ENCODE peak calls at places on chromosomes 12 and 14, in nine cellular contexts. B, P, V, A, T, S, M, K and Z are unnamed samples.

GRCh38 chr14:21860172-21860571 is 186.6 kb upstream of the OR4E1 start:
- DNase-seq in B (no peak), P (no peak), V (peak), A (no peak), T (no peak), S (peak), M (peak), K (peak), Z (no peak)

GRCh38 chr12:11729008-11729407 is 79.5 kb downstream of the ETV6 start:
- DNase-seq in B (peak), P (no peak), V (no peak), A (no peak), T (no peak), S (no peak), M (no peak), K (no peak), Z (no peak)

GRCh38 chr12:29451886-29452285 is 45.6 kb downstream of the OVCH1 start:
- DNase-seq in B (no peak), P (no peak), V (no peak), A (no peak), T (no peak), S (no peak), M (no peak), K (no peak), Z (no peak)

GRCh38 chr12:2318286-2318685 is 265.5 kb downstream of the CACNA1C start:
- DNase-seq in B (no peak), P (no peak), V (no peak), A (no peak), T (no peak), S (no peak), M (no peak), K (no peak), Z (no peak)

GRCh38 chr12:21665816-21666215 is 8.2 kb upstream of the LDHB start:
- DNase-seq in B (no peak), P (no peak), V (no peak), A (no peak), T (no peak), S (peak), M (no peak), K (no peak), Z (no peak)

GRCh38 chr12:16307843-16308475 is 30.5 kb upstream of the SLC15A5 start:
- DNase-seq in B (no peak), P (no peak), V (no peak), A (no peak), T (no peak), S (no peak), M (no peak), K (no peak), Z (no peak)

GRCh38 chr12:76031414-76032042 is at the start of gene PHLDA1:
- DNase-seq in B (peak), P (peak), V (peak), A (peak), T (peak), S (peak), M (peak), K (peak), Z (peak)

GRCh38 chr12:19045421-19045820 is 84.1 kb upstream of the PLEKHA5 start:
- DNase-seq in B (no peak), P (no peak), V (no peak), A (no peak), T (no peak), S (no peak), M (no peak), K (no peak), Z (no peak)

GRCh38 chr12:102769323-102769916 is 147.6 kb downstream of the PAH start:
- DNase-seq in B (peak), P (no peak), V (peak), A (peak), T (peak), S (peak), M (peak), K (peak), Z (peak)

GRCh38 chr14:77158175-77158908 is 16.8 kb upstream of the ZDHHC22 start:
- DNase-seq in B (no peak), P (no peak), V (no peak), A (peak), T (peak), S (no peak), M (no peak), K (peak), Z (peak)

GRCh38 chr14:99603471-99603933 is 505 bp downstream of the CCDC85C start:
- DNase-seq in B (no peak), P (peak), V (no peak), A (peak), T (no peak), S (no peak), M (no peak), K (peak), Z (no peak)

GRCh38 chr14:89004195-89004594 is 179.7 kb downstream of the TTC8 start:
- DNase-seq in B (no peak), P (no peak), V (no peak), A (no peak), T (no peak), S (no peak), M (no peak), K (peak), Z (no peak)

GRCh38 chr14:22740020-22740419 is 26.5 kb upstream of the OXA1L start:
- DNase-seq in B (no peak), P (no peak), V (no peak), A (no peak), T (no peak), S (no peak), M (no peak), K (no peak), Z (no peak)

GRCh38 chr14:93987815-93988476 is 9.2 kb upstream of the CCDC197 start:
- DNase-seq in B (no peak), P (no peak), V (no peak), A (no peak), T (no peak), S (no peak), M (no peak), K (no peak), Z (no peak)

GRCh38 chr14:54901380-54902142 is 1.1 kb downstream of the GCH1 start:
- DNase-seq in B (peak), P (peak), V (peak), A (no peak), T (no peak), S (peak), M (no peak), K (peak), Z (no peak)

GRCh38 chr12:107093547-107094448 is at the start of gene CRY1:
- DNase-seq in B (peak), P (peak), V (peak), A (peak), T (peak), S (no peak), M (peak), K (peak), Z (peak)

GRCh38 chr12:49345048-49345839 is 1.4 kb upstream of the DNAJC22 start:
- DNase-seq in B (no peak), P (no peak), V (no peak), A (no peak), T (no peak), S (peak), M (no peak), K (peak), Z (no peak)

GRCh38 chr12:118498171-118498570 is 121.8 kb downstream of the SUDS3 start:
- DNase-seq in B (no peak), P (no peak), V (no peak), A (no peak), T (no peak), S (no peak), M (no peak), K (no peak), Z (no peak)

GRCh38 chr12:93002278-93003054 is 73.4 kb upstream of the EEA1 start:
- DNase-seq in B (no peak), P (no peak), V (no peak), A (no peak), T (no peak), S (no peak), M (no peak), K (peak), Z (no peak)

GRCh38 chr14:97315790-97316189 is 518.6 kb downstream of the VRK1 start:
- DNase-seq in B (no peak), P (no peak), V (no peak), A (no peak), T (no peak), S (no peak), M (no peak), K (no peak), Z (no peak)

GRCh38 chr12:118373628-118374027 is 921 bp upstream of the TAOK3 start:
- DNase-seq in B (peak), P (no peak), V (no peak), A (no peak), T (no peak), S (no peak), M (no peak), K (no peak), Z (no peak)

GRCh38 chr14:50943943-50944646 is at the start of gene PYGL:
- DNase-seq in B (peak), P (no peak), V (peak), A (peak), T (peak), S (no peak), M (peak), K (peak), Z (no peak)

GRCh38 chr12:16220120-16220519 is 57.4 kb downstream of the SLC15A5 start:
- DNase-seq in B (no peak), P (no peak), V (no peak), A (no peak), T (no peak), S (no peak), M (no peak), K (no peak), Z (no peak)

GRCh38 chr12:50558970-50559369 is 54.2 kb downstream of the DIP2B start:
- DNase-seq in B (no peak), P (no peak), V (no peak), A (no peak), T (no peak), S (no peak), M (no peak), K (no peak), Z (no peak)

GRCh38 chr12:23950775-23951391 is 1.4 kb upstream of the SOX5 start:
- DNase-seq in B (no peak), P (no peak), V (no peak), A (peak), T (no peak), S (no peak), M (no peak), K (no peak), Z (no peak)

GRCh38 chr14:67722293-67722692 is 20.6 kb downstream of the RDH12 start:
- DNase-seq in B (no peak), P (no peak), V (no peak), A (peak), T (peak), S (peak), M (no peak), K (peak), Z (peak)

GRCh38 chr14:24700511-24700910 is 66.5 kb upstream of the GZMB start:
- DNase-seq in B (no peak), P (no peak), V (no peak), A (no peak), T (no peak), S (peak), M (no peak), K (no peak), Z (no peak)

GRCh38 chr12:123122649-123123048 is 28.2 kb downstream of the PITPNM2 start:
- DNase-seq in B (no peak), P (no peak), V (no peak), A (no peak), T (no peak), S (no peak), M (no peak), K (no peak), Z (no peak)

GRCh38 chr12:22712083-22712482 is 87.1 kb downstream of the ETNK1 start:
- DNase-seq in B (no peak), P (no peak), V (no peak), A (no peak), T (no peak), S (no peak), M (no peak), K (no peak), Z (no peak)

GRCh38 chr14:48792376-48793024 is 793.7 kb downstream of the RPS29 start:
- DNase-seq in B (no peak), P (no peak), V (no peak), A (no peak), T (no peak), S (no peak), M (no peak), K (no peak), Z (no peak)

GRCh38 chr14:78202178-78202577 is 32.0 kb downstream of the NRXN3 start:
- DNase-seq in B (no peak), P (no peak), V (no peak), A (no peak), T (no peak), S (no peak), M (no peak), K (no peak), Z (no peak)

GRCh38 chr12:48350249-48351021 is at the start of gene ZNF641:
- DNase-seq in B (peak), P (peak), V (peak), A (peak), T (peak), S (peak), M (no peak), K (peak), Z (peak)

GRCh38 chr14:103705158-103705523 is 10.1 kb downstream of the XRCC3 start:
- DNase-seq in B (no peak), P (no peak), V (no peak), A (peak), T (peak), S (no peak), M (no peak), K (no peak), Z (no peak)

GRCh38 chr14:103703433-103704385 is 11.5 kb downstream of the XRCC3 start:
- DNase-seq in B (no peak), P (no peak), V (no peak), A (no peak), T (no peak), S (no peak), M (no peak), K (no peak), Z (no peak)

GRCh38 chr14:103705524-103706284 is 9.5 kb downstream of the XRCC3 start:
- DNase-seq in B (no peak), P (no peak), V (no peak), A (peak), T (peak), S (no peak), M (no peak), K (no peak), Z (no peak)

GRCh38 chr14:103702497-103703432 is 12.5 kb downstream of the XRCC3 start:
- DNase-seq in B (no peak), P (no peak), V (no peak), A (peak), T (no peak), S (no peak), M (no peak), K (no peak), Z (no peak)

DNA sequence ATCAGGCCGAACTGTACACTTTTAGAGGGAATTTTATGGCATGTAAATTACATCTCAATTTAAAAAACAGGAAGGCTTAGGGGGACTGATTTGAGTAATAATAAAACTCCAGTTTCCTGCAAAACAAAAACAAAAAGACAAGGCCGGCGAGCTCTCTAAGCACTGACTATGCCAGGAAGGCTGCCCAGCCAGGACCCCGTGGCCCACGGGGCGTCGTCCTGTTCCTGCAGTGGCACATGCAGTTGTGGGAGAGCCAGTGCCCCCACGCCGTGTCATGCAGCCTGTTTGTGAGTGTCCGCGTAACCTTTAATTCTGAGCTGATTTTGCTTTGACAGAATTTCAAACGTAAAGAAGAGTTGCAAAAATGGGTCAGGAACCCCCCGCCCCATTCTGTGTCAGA is 10.5 kb downstream of the XRCC3 start:
- DNase-seq in B (no peak), P (no peak), V (no peak), A (no peak), T (no peak), S (no peak), M (no peak), K (no peak), Z (no peak)
- H3K27ac ChIP-seq in B (no peak), P (no peak), V (no peak), A (peak), T (peak), S (no peak), M (no peak), K (no peak), Z (no peak)

DNA sequence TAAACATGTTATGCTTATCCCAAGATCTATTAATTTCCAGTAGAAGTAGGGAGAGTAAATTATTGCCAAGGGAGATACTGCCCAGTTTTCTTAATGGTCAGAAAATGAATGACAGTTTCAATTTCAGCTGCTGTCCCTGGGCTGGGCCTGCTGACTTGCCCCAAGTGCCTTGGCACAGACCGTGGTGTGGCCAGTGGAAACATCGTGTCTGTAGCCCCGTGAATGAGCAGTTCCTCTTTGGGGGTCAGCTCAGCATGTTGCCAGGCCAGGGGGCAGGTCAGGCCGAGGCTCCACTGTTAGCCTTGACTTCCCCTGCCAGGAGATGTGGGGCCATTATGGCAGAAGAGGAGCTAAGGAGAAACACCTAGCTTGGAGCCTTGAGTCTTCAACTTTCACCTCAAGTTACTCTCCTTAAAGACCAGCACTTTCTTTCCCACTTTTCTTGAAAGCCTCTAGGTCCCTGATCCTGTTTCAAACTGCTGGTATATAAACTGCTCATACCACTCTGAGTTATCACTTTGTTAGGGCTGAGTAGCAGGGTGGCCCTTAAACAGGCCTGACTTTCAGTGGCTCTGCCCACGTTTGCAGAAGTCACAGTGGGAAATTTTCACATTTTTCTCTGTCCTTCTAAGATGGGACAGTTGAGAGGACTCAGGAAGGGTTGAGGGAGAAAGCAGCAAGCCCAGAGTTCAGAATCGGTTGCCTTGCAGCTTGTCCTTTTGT is 73.2 kb downstream of the SUSD6 start:
- DNase-seq in B (no peak), P (no peak), V (no peak), A (no peak), T (no peak), S (no peak), M (no peak), K (no peak), Z (no peak)
- H3K27ac ChIP-seq in B (no peak), P (peak), V (no peak), A (no peak), T (peak), S (peak), M (no peak), K (no peak), Z (peak)

DNA sequence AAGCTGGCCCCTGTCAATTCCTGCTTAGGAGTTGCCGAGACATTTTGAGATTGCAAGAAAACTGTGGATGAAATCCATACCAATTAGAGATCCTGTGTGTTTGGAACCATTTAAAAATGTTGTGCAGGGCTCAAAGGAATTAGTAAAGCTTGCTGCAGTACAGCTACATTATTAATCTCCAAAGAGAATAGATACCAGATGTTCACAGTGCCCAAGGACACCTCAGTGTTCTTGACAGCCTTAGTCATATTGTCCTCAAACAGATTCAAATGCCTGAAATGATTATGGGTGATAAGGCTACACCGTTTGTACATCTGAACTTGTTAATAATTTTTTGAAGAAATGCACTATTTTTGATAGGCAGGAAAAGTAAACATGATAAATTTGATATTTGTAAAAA is 164.6 kb downstream of the MSRB3 start:
- DNase-seq in B (no peak), P (no peak), V (no peak), A (no peak), T (no peak), S (no peak), M (no peak), K (peak), Z (no peak)
- H3K27ac ChIP-seq in B (no peak), P (no peak), V (no peak), A (no peak), T (no peak), S (no peak), M (peak), K (peak), Z (no peak)

GRCh38 chr12:6334359-6334758 is 7.5 kb downstream of the TNFRSF1A start:
- DNase-seq in B (no peak), P (no peak), V (no peak), A (no peak), T (no peak), S (no peak), M (no peak), K (no peak), Z (no peak)
- H3K27ac ChIP-seq in B (peak), P (no peak), V (peak), A (peak), T (peak), S (no peak), M (peak), K (peak), Z (no peak)

DNA sequence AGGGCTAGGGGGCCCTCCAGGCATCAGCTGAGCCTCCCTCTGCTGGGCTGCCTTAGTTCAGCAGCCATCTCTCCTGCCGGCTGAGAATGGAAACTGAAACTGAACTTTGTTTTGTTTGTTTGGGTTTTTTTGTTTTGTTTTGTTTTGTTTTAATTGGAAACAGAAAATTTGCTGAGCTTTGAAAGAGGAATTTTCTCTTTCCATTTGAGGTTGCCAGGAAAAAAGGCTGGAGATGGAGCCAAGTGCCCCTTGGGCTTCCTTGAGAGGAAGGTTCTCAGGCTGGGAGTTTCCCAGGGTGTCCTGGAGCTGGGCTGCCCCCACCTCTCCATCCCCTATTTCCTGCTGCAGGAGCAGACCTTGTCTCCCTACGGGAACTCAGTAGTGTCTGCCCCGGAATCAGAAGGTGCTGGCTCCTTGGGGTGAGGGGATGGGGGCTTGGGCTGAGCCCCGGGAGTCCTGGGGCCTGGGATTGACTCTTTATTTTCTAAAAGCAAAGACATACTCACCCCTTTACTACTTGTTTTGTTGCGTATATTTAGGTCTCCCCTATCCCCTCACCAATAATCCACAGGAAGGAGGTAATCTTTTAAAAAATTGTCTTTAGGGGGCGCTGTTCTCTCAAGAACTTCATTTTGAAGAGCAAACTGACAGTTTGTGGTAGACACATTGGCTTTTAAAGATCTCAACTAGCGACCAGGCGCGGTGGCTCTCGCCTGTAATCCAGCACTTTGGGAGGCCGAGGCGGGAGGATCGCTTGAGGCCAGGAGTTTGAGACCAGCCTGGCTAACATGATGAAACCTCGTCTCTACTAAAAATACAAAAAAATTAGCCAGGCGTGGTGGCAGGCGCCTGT is 21.3 kb upstream of the OASL start:
- DNase-seq in B (peak), P (peak), V (peak), A (peak), T (no peak), S (peak), M (peak), K (peak), Z (no peak)
- H3K27ac ChIP-seq in B (peak), P (peak), V (peak), A (peak), T (peak), S (no peak), M (peak), K (peak), Z (peak)

GRCh38 chr12:57726884-57727757 is 11.4 kb downstream of the AGAP2 start:
- DNase-seq in B (peak), P (no peak), V (no peak), A (peak), T (peak), S (no peak), M (no peak), K (peak), Z (no peak)
- H3K27ac ChIP-seq in B (peak), P (no peak), V (peak), A (no peak), T (peak), S (no peak), M (peak), K (peak), Z (no peak)